ENCODE peak calls at places on chromosomes 4 and X, in six cellular contexts. One of them, this sample, is unnamed.

GRCh38 chr4:184843984-184844554 is 18.3 kb upstream of the ACSL1 start:
- DNase-seq in HTR-8/SVneo: no peak
- DNase-seq in pancreas: no peak
- DNase-seq in HCT116: no peak
- DNase-seq in adipocyte: no peak
- DNase-seq in AG10803: no peak
- DNase-seq in this sample: no peak

GRCh38 chr4:113141901-113142346 is 92.5 kb downstream of the ANK2 start:
- DNase-seq in HTR-8/SVneo: peak; percentile 8
- DNase-seq in pancreas: no peak
- DNase-seq in HCT116: peak; percentile 63
- DNase-seq in adipocyte: peak; percentile 86
- DNase-seq in AG10803: peak; percentile 78
- DNase-seq in this sample: no peak

GRCh38 chr4:65399131-65399530 is 271.2 kb downstream of the EPHA5 start:
- DNase-seq in HTR-8/SVneo: no peak
- DNase-seq in pancreas: no peak
- DNase-seq in HCT116: no peak
- DNase-seq in adipocyte: peak; percentile 5
- DNase-seq in AG10803: no peak
- DNase-seq in this sample: no peak

GRCh38 chr4:68599150-68599549 is 23.0 kb upstream of the UGT2B17 start:
- DNase-seq in HTR-8/SVneo: no peak
- DNase-seq in pancreas: no peak
- DNase-seq in HCT116: no peak
- DNase-seq in adipocyte: no peak
- DNase-seq in AG10803: no peak
- DNase-seq in this sample: no peak

GRCh38 chr4:8553958-8554357 is 26.2 kb upstream of the GPR78 start:
- DNase-seq in HTR-8/SVneo: no peak
- DNase-seq in pancreas: no peak
- DNase-seq in HCT116: no peak
- DNase-seq in adipocyte: no peak
- DNase-seq in AG10803: no peak
- DNase-seq in this sample: no peak

GRCh38 chr4:184506527-184507121 is 32.3 kb upstream of the IRF2 start:
- DNase-seq in HTR-8/SVneo: no peak
- DNase-seq in pancreas: no peak
- DNase-seq in HCT116: no peak
- DNase-seq in adipocyte: no peak
- DNase-seq in AG10803: no peak
- DNase-seq in this sample: peak; percentile 38

GRCh38 chrX:50707376-50707775 is 106.6 kb downstream of the SHROOM4 start:
- DNase-seq in HTR-8/SVneo: no peak
- DNase-seq in pancreas: no peak
- DNase-seq in HCT116: no peak
- DNase-seq in adipocyte: no peak
- DNase-seq in AG10803: no peak
- DNase-seq in this sample: peak; percentile 15

GRCh38 chr4:76896731-76897521 is 1.0 kb downstream of the SOWAHB start:
- DNase-seq in HTR-8/SVneo: peak; percentile 13
- DNase-seq in pancreas: peak; percentile 62
- DNase-seq in HCT116: no peak
- DNase-seq in adipocyte: peak; percentile 52
- DNase-seq in AG10803: peak; percentile 9
- DNase-seq in this sample: peak; percentile 58

GRCh38 chr4:140174535-140174934 is 20.6 kb upstream of the MAML3 start:
- DNase-seq in HTR-8/SVneo: no peak
- DNase-seq in pancreas: no peak
- DNase-seq in HCT116: no peak
- DNase-seq in adipocyte: no peak
- DNase-seq in AG10803: no peak
- DNase-seq in this sample: no peak

GRCh38 chr4:138092060-138092459 is 150.1 kb downstream of the SLC7A11 start:
- DNase-seq in HTR-8/SVneo: no peak
- DNase-seq in pancreas: no peak
- DNase-seq in HCT116: no peak
- DNase-seq in adipocyte: no peak
- DNase-seq in AG10803: no peak
- DNase-seq in this sample: no peak

GRCh38 chrX:82134378-82134777 is 932.5 kb downstream of the SH3BGRL start:
- DNase-seq in HTR-8/SVneo: no peak
- DNase-seq in pancreas: no peak
- DNase-seq in HCT116: no peak
- DNase-seq in adipocyte: no peak
- DNase-seq in AG10803: peak; percentile 3
- DNase-seq in this sample: no peak

GRCh38 chrX:50117477-50117876 is 83.3 kb downstream of the AKAP4 start:
- DNase-seq in HTR-8/SVneo: no peak
- DNase-seq in pancreas: no peak
- DNase-seq in HCT116: no peak
- DNase-seq in adipocyte: no peak
- DNase-seq in AG10803: no peak
- DNase-seq in this sample: peak; percentile 22

GRCh38 chr4:25107827-25108516 is 52.3 kb downstream of the SEPSECS start:
- DNase-seq in HTR-8/SVneo: no peak
- DNase-seq in pancreas: no peak
- DNase-seq in HCT116: no peak
- DNase-seq in adipocyte: no peak
- DNase-seq in AG10803: no peak
- DNase-seq in this sample: peak; percentile 21

GRCh38 chr4:103719320-103720204 is at the start of gene TACR3:
- DNase-seq in HTR-8/SVneo: no peak
- DNase-seq in pancreas: no peak
- DNase-seq in HCT116: no peak
- DNase-seq in adipocyte: no peak
- DNase-seq in AG10803: no peak
- DNase-seq in this sample: no peak

GRCh38 chr4:110085131-110085530 is 113.3 kb downstream of the ELOVL6 start:
- DNase-seq in HTR-8/SVneo: no peak
- DNase-seq in pancreas: peak; percentile 15
- DNase-seq in HCT116: no peak
- DNase-seq in adipocyte: no peak
- DNase-seq in AG10803: no peak
- DNase-seq in this sample: peak; percentile 90

GRCh38 chrX:63506320-63506719 is 155.2 kb upstream of the SPIN4 start:
- DNase-seq in HTR-8/SVneo: peak; percentile 0
- DNase-seq in pancreas: no peak
- DNase-seq in HCT116: peak; percentile 15
- DNase-seq in adipocyte: peak; percentile 63
- DNase-seq in AG10803: peak; percentile 47
- DNase-seq in this sample: no peak

GRCh38 chr4:19473569-19473968 is 778.1 kb upstream of the SLIT2 start:
- DNase-seq in HTR-8/SVneo: no peak
- DNase-seq in pancreas: no peak
- DNase-seq in HCT116: no peak
- DNase-seq in adipocyte: peak; percentile 28
- DNase-seq in AG10803: peak; percentile 3
- DNase-seq in this sample: no peak

GRCh38 chr4:70994069-70994366 is 569 bp downstream of the DCK start:
- DNase-seq in HTR-8/SVneo: no peak
- DNase-seq in pancreas: no peak
- DNase-seq in HCT116: no peak
- DNase-seq in adipocyte: no peak
- DNase-seq in AG10803: no peak
- DNase-seq in this sample: no peak

GRCh38 chr4:72959411-72959810 is 110.1 kb downstream of the COX18 start:
- DNase-seq in HTR-8/SVneo: no peak
- DNase-seq in pancreas: no peak
- DNase-seq in HCT116: no peak
- DNase-seq in adipocyte: no peak
- DNase-seq in AG10803: no peak
- DNase-seq in this sample: no peak

GRCh38 chrX:53526999-53527398 is 92.8 kb upstream of the HSD17B10 start:
- DNase-seq in HTR-8/SVneo: no peak
- DNase-seq in pancreas: no peak
- DNase-seq in HCT116: no peak
- DNase-seq in adipocyte: no peak
- DNase-seq in AG10803: no peak
- DNase-seq in this sample: no peak

GRCh38 chr4:80014531-80014930 is 58.5 kb downstream of the ANTXR2 start:
- DNase-seq in HTR-8/SVneo: no peak
- DNase-seq in pancreas: no peak
- DNase-seq in HCT116: no peak
- DNase-seq in adipocyte: no peak
- DNase-seq in AG10803: no peak
- DNase-seq in this sample: no peak

GRCh38 chrX:154027003-154027402 is 7.3 kb upstream of the IRAK1 start:
- DNase-seq in HTR-8/SVneo: no peak
- DNase-seq in pancreas: no peak
- DNase-seq in HCT116: no peak
- DNase-seq in adipocyte: no peak
- DNase-seq in AG10803: no peak
- DNase-seq in this sample: no peak

GRCh38 chr4:3318561-3319021 is 25.8 kb downstream of the RGS12 start:
- DNase-seq in HTR-8/SVneo: no peak
- DNase-seq in pancreas: peak; percentile 6
- DNase-seq in HCT116: no peak
- DNase-seq in adipocyte: no peak
- DNase-seq in AG10803: no peak
- DNase-seq in this sample: no peak

GRCh38 chr4:70365479-70365878 is 4.9 kb downstream of the SMR3A start:
- DNase-seq in HTR-8/SVneo: no peak
- DNase-seq in pancreas: no peak
- DNase-seq in HCT116: no peak
- DNase-seq in adipocyte: no peak
- DNase-seq in AG10803: no peak
- DNase-seq in this sample: no peak

GRCh38 chrX:43940811-43941210 is 32.4 kb downstream of the NDP start:
- DNase-seq in HTR-8/SVneo: no peak
- DNase-seq in pancreas: no peak
- DNase-seq in HCT116: no peak
- DNase-seq in adipocyte: peak; percentile 28
- DNase-seq in AG10803: peak; percentile 25
- DNase-seq in this sample: no peak

GRCh38 chr4:4480685-4481393 is 61.0 kb downstream of the STX18 start:
- DNase-seq in HTR-8/SVneo: peak; percentile 12
- DNase-seq in pancreas: no peak
- DNase-seq in HCT116: no peak
- DNase-seq in adipocyte: peak; percentile 51
- DNase-seq in AG10803: peak; percentile 61
- DNase-seq in this sample: no peak

GRCh38 chr4:163167333-163167626 is 590 bp upstream of the NAF1 start:
- DNase-seq in HTR-8/SVneo: no peak
- DNase-seq in pancreas: no peak
- DNase-seq in HCT116: no peak
- DNase-seq in adipocyte: peak; percentile 47
- DNase-seq in AG10803: peak; percentile 39
- DNase-seq in this sample: no peak

GRCh38 chr4:46506876-46507275 is 116.9 kb upstream of the GABRA2 start:
- DNase-seq in HTR-8/SVneo: peak; percentile 11
- DNase-seq in pancreas: no peak
- DNase-seq in HCT116: no peak
- DNase-seq in adipocyte: no peak
- DNase-seq in AG10803: no peak
- DNase-seq in this sample: no peak

GRCh38 chr4:115279300-115279699 is 165.9 kb upstream of the NDST4 start:
- DNase-seq in HTR-8/SVneo: no peak
- DNase-seq in pancreas: no peak
- DNase-seq in HCT116: no peak
- DNase-seq in adipocyte: no peak
- DNase-seq in AG10803: no peak
- DNase-seq in this sample: no peak

GRCh38 chr4:54165011-54165410 is 64.1 kb upstream of the PDGFRA start:
- DNase-seq in HTR-8/SVneo: no peak
- DNase-seq in pancreas: no peak
- DNase-seq in HCT116: no peak
- DNase-seq in adipocyte: no peak
- DNase-seq in AG10803: no peak
- DNase-seq in this sample: no peak

GRCh38 chr4:3710451-3711182 is 55.6 kb upstream of the ADRA2C start:
- DNase-seq in HTR-8/SVneo: no peak
- DNase-seq in pancreas: peak; percentile 31
- DNase-seq in HCT116: no peak
- DNase-seq in adipocyte: peak; percentile 5
- DNase-seq in AG10803: peak; percentile 23
- DNase-seq in this sample: no peak

GRCh38 chrX:103423955-103424640 is 47.8 kb downstream of the BEX3 start:
- DNase-seq in HTR-8/SVneo: no peak
- DNase-seq in pancreas: no peak
- DNase-seq in HCT116: no peak
- DNase-seq in adipocyte: no peak
- DNase-seq in AG10803: no peak
- DNase-seq in this sample: no peak

GRCh38 chr4:112361181-112361791 is 64.1 kb downstream of the ALPK1 start:
- DNase-seq in HTR-8/SVneo: no peak
- DNase-seq in pancreas: no peak
- DNase-seq in HCT116: no peak
- DNase-seq in adipocyte: no peak
- DNase-seq in AG10803: peak; percentile 9
- DNase-seq in this sample: no peak

GRCh38 chr4:6987566-6987920 is 55.6 kb upstream of the TADA2B start:
- DNase-seq in HTR-8/SVneo: no peak
- DNase-seq in pancreas: no peak
- DNase-seq in HCT116: no peak
- DNase-seq in adipocyte: peak; percentile 69
- DNase-seq in AG10803: peak; percentile 39
- DNase-seq in this sample: no peak